ENCODE peak calls at places on chromosomes 3 and 15, in nine cellular contexts. M is iPS DF 19.7; X is activated T-cell treated with anti-CD3 and anti-CD28 coated beads, Interleukin-2, amount 50 U/mL, for 72 hours; B is AG08395; P is ureter; W is heart left ventricle; N is NCI-H2227 treated with DMSO at 0.1 percent for 48 hours; O is HEK293T; K is foreskin melanocyte. I is an unnamed sample.

GRCh38 chr3:49879721-49880120 is 10.0 kb upstream of the CAMKV start:
- DNase-seq in M (no peak), X (no peak), B (no peak), P (no peak), W (no peak), N (no peak), O (no peak), K (no peak), I (no peak)

GRCh38 chr3:98612996-98613517 is 19.6 kb upstream of the CPOX start:
- DNase-seq in M (no peak), X (no peak), B (no peak), P (no peak), W (peak), N (no peak), O (no peak), K (no peak), I (peak)

GRCh38 chr3:126552688-126553283 is 5.9 kb downstream of the C3orf22 start:
- DNase-seq in M (no peak), X (no peak), B (no peak), P (peak), W (no peak), N (no peak), O (no peak), K (no peak), I (no peak)

GRCh38 chr3:50371133-50371670 is 11.9 kb upstream of the TMEM115 start:
- DNase-seq in M (no peak), X (no peak), B (no peak), P (no peak), W (no peak), N (no peak), O (no peak), K (no peak), I (no peak)

GRCh38 chr3:54309601-54310000 is 187.2 kb downstream of the CACNA2D3 start:
- DNase-seq in M (no peak), X (no peak), B (no peak), P (no peak), W (no peak), N (no peak), O (no peak), K (no peak), I (no peak)

GRCh38 chr15:25565470-25566264 is 126.8 kb upstream of the UBE3A start:
- DNase-seq in M (no peak), X (no peak), B (no peak), P (no peak), W (peak), N (no peak), O (no peak), K (no peak), I (peak)

GRCh38 chr3:100045696-100046095 is 68.6 kb downstream of the FILIP1L start:
- DNase-seq in M (no peak), X (no peak), B (peak), P (no peak), W (peak), N (no peak), O (no peak), K (peak), I (peak)

GRCh38 chr3:139529624-139530023 is 9.9 kb downstream of the RBP1 start:
- DNase-seq in M (no peak), X (no peak), B (no peak), P (no peak), W (no peak), N (no peak), O (no peak), K (no peak), I (no peak)

GRCh38 chr3:192364296-192364695 is 363.0 kb downstream of the FGF12 start:
- DNase-seq in M (no peak), X (no peak), B (no peak), P (no peak), W (no peak), N (no peak), O (no peak), K (no peak), I (no peak)

GRCh38 chr3:23834082-23834870 is 28.5 kb downstream of the UBE2E1 start:
- DNase-seq in M (no peak), X (no peak), B (peak), P (no peak), W (no peak), N (peak), O (no peak), K (no peak), I (no peak)